ENCODE peak calls at places on chromosomes 6 and 20, in ten cellular contexts. I, M, Z, X, F, W, L, S, J and Q are unnamed samples.

GRCh38 chr6:154161689-154162088 is 122.6 kb downstream of the OPRM1 start:
- DNase-seq in J (no peak), X (no peak), S (no peak), W (no peak), F (no peak), Z (no peak), M (no peak), L (no peak), I (no peak), Q (peak; percentile 10)

GRCh38 chr6:139909992-139910391 is 535.5 kb upstream of the CITED2 start:
- DNase-seq in M (no peak), Z (no peak), I (no peak), S (no peak), F (no peak), L (no peak), J (no peak), X (no peak), W (no peak), Q (no peak)

GRCh38 chr20:62922451-62922921 is 3.8 kb downstream of the DIDO1 start:
- DNase-seq in Z (peak; percentile 46), M (peak; percentile 32), F (no peak), L (no peak), S (no peak), I (no peak), W (no peak), J (no peak), X (peak; percentile 56), Q (no peak)

GRCh38 chr6:112150363-112150762 is 63.0 kb downstream of the FAM229B start:
- DNase-seq in F (peak; percentile 43), X (no peak), L (no peak), I (no peak), J (no peak), S (no peak), W (no peak), M (no peak), Z (no peak), Q (no peak)

GRCh38 chr6:32692019-32692418 is 25.6 kb upstream of the HLA-DQB1 start:
- DNase-seq in I (no peak), Z (peak; percentile 75), S (no peak), W (no peak), F (no peak), J (no peak), L (no peak), X (peak; percentile 36), M (peak; percentile 50), Q (peak; percentile 19)

GRCh38 chr6:14705841-14706377 is 540.0 kb upstream of the JARID2 start:
- DNase-seq in Z (no peak), J (no peak), M (no peak), W (no peak), L (no peak), F (no peak), I (no peak), X (no peak), S (no peak), Q (no peak)

GRCh38 chr20:60056345-60057122 is 98.3 kb downstream of the CDH26 start:
- DNase-seq in L (no peak), X (no peak), Z (peak; percentile 41), I (no peak), S (no peak), F (no peak), M (no peak), J (no peak), W (no peak), Q (no peak)

GRCh38 chr20:846894-847278 is 13.4 kb downstream of the FAM110A start:
- DNase-seq in M (peak; percentile 63), X (peak; percentile 26), Z (no peak), W (no peak), S (no peak), J (peak; percentile 92), F (no peak), I (no peak), L (no peak), Q (no peak)

GRCh38 chr20:48827880-48828733 is at the start of gene PREX1:
- DNase-seq in I (peak; percentile 62), M (peak; percentile 88), L (no peak), Z (peak; percentile 93), S (peak; percentile 65), W (peak; percentile 91), J (peak; percentile 98), F (peak; percentile 79), X (peak; percentile 83), Q (peak; percentile 91)

GRCh38 chr6:126176266-126176665 is 163.6 kb upstream of the CENPW start:
- DNase-seq in M (no peak), S (peak; percentile 35), X (no peak), I (no peak), F (peak; percentile 20), Z (no peak), J (no peak), L (no peak), W (no peak), Q (peak; percentile 20)

GRCh38 chr20:60113024-60113724 is 155.0 kb downstream of the CDH26 start:
- DNase-seq in X (peak; percentile 62), W (no peak), I (no peak), F (no peak), J (peak; percentile 86), L (no peak), S (no peak), M (peak; percentile 73), Z (no peak), Q (no peak)

GRCh38 chr6:17470953-17471335 is 77.5 kb downstream of the CAP2 start:
- DNase-seq in W (no peak), I (no peak), S (no peak), M (no peak), X (no peak), J (no peak), L (peak; percentile 36), F (peak; percentile 70), Z (no peak), Q (no peak)

GRCh38 chr6:132365319-132365907 is 35.9 kb downstream of the MOXD1 start:
- DNase-seq in J (no peak), W (no peak), Z (peak; percentile 51), S (no peak), I (no peak), M (no peak), L (no peak), X (no peak), F (peak; percentile 87), Q (peak; percentile 59)

GRCh38 chr6:136069119-136069518 is 181.0 kb downstream of the MTFR2 start:
- DNase-seq in X (no peak), I (no peak), W (no peak), M (no peak), L (peak; percentile 63), S (peak; percentile 53), J (no peak), Z (no peak), F (peak; percentile 72), Q (peak; percentile 81)

GRCh38 chr6:107504655-107505054 is 14.7 kb downstream of the SOBP start:
- DNase-seq in F (no peak), J (no peak), X (no peak), L (no peak), S (no peak), I (no peak), Z (no peak), M (no peak), W (no peak), Q (no peak)

GRCh38 chr20:58875111-58875510 is 22.6 kb downstream of the GNAS start:
- DNase-seq in S (no peak), Z (no peak), I (no peak), L (no peak), M (no peak), J (no peak), X (no peak), F (no peak), W (no peak), Q (no peak)

GRCh38 chr6:9172096-9172495 is 736.8 kb upstream of the SLC35B3 start:
- DNase-seq in L (no peak), F (no peak), Z (no peak), M (no peak), X (no peak), W (no peak), I (no peak), J (no peak), S (no peak), Q (no peak)

GRCh38 chr6:5325173-5325572 is 63.9 kb downstream of the FARS2 start:
- DNase-seq in W (no peak), M (no peak), L (no peak), F (no peak), I (no peak), Z (no peak), X (no peak), J (no peak), S (no peak), Q (no peak)

GRCh38 chr6:79671605-79672266 is 40.6 kb downstream of the SH3BGRL2 start:
- DNase-seq in J (peak; percentile 74), S (peak; percentile 33), F (peak; percentile 64), X (peak; percentile 91), I (no peak), Z (peak; percentile 55), L (no peak), W (no peak), M (peak; percentile 86), Q (no peak)

GRCh38 chr20:37987602-37988290 is 45.5 kb downstream of the TTI1 start:
- DNase-seq in L (no peak), S (no peak), Z (no peak), F (no peak), M (no peak), W (no peak), I (no peak), X (no peak), J (no peak), Q (no peak)
- H3K27ac ChIP-seq in L (no peak overlapping the region), S (no peak overlapping the region), Z (peak overlapping the region; percentile 59), F (no peak overlapping the region), M (peak overlapping the region; percentile 80), W (no peak overlapping the region), I (no peak overlapping the region), X (peak overlapping the region; percentile 70), J (no peak overlapping the region), Q (peak overlapping the region; percentile 92)

GRCh38 chr20:8689337-8689736 is 379.6 kb upstream of the PLCB4 start:
- DNase-seq in F (no peak), I (no peak), M (no peak), L (no peak), S (no peak), Z (no peak), X (no peak), J (no peak), W (no peak), Q (no peak)
- TF ChIP-seq CTCF in F (no peak), I (no peak), M (no peak), L (no peak), S (no peak), Z (no peak), X (no peak), J (no peak), W (no peak), Q (no peak)

DNA sequence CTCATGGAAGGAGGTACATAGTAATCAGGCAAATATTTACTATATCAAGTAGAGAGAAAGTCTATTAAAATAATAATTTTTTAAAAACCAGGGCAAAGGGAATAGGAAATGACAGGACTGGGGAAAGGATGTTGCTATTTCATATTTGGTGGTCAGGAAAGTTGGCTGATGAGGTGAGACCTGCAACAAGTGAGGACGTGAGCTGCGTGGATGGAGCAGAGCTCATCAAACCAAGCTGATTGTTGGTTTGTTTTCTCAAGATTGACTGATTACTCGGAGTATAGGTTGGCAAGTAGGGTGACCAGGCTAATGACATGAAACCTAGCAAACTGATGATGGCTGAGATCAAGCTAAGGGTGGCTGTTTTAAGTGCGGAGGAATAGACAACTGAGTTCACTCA is 6.0 kb downstream of the GJA1 start:
- DNase-seq in S (no peak), L (no peak), W (no peak), X (no peak), M (no peak), Z (no peak), J (no peak), F (no peak), I (no peak), Q (no peak)
- H3K4me3 ChIP-seq in S (no peak overlapping the region), L (no peak overlapping the region), W (peak overlapping the region; percentile 15), X (no peak overlapping the region), M (no peak overlapping the region), Z (peak overlapping the region; percentile 70), J (no peak overlapping the region), F (no peak overlapping the region), I (no peak overlapping the region), Q (no peak overlapping the region)

GRCh38 chr6:137724495-137725211 is 142.4 kb upstream of the TNFAIP3 start:
- DNase-seq in S (no peak), J (peak; percentile 80), M (peak; percentile 64), I (no peak), L (no peak), W (no peak), X (peak; percentile 70), F (no peak), Z (no peak), Q (no peak)
- H3K27ac ChIP-seq in S (no peak overlapping the region), J (no peak overlapping the region), M (no peak overlapping the region), I (no peak overlapping the region), L (no peak overlapping the region), W (no peak overlapping the region), X (peak overlapping the region; percentile 49), F (no peak overlapping the region), Z (no peak overlapping the region), Q (no peak overlapping the region)